ENCODE peak calls at places on chromosomes 1 and 21, in five cellular contexts. D, Q, J, H and U are unnamed samples.

GRCh38 chr1:166884040-166884642 is 8.1 kb upstream of the TADA1 start:
- DNase-seq in D (no peak), Q (peak), J (peak), H (no peak), U (peak)

GRCh38 chr1:96472471-96472870 is 249.1 kb upstream of the PTBP2 start:
- DNase-seq in D (no peak), Q (no peak), J (no peak), H (no peak), U (no peak)

GRCh38 chr1:40739455-40740008 is 44.1 kb upstream of the KCNQ4 start:
- DNase-seq in D (no peak), Q (no peak), J (no peak), H (no peak), U (no peak)

GRCh38 chr1:89724369-89725015 is 91.6 kb downstream of the LRRC8C start:
- DNase-seq in D (no peak), Q (no peak), J (no peak), H (no peak), U (no peak)

GRCh38 chr1:174262747-174263241 is 103.5 kb downstream of the RABGAP1L start:
- DNase-seq in D (peak), Q (no peak), J (peak), H (no peak), U (peak)

GRCh38 chr1:219206350-219206749 is 32.7 kb downstream of the LYPLAL1 start:
- DNase-seq in D (no peak), Q (no peak), J (no peak), H (no peak), U (no peak)

GRCh38 chr1:198483006-198483405 is 57.5 kb downstream of the ATP6V1G3 start:
- DNase-seq in D (no peak), Q (no peak), J (no peak), H (no peak), U (no peak)

GRCh38 chr1:68141079-68141800 is 90.8 kb upstream of the DIRAS3 start:
- DNase-seq in D (no peak), Q (no peak), J (no peak), H (no peak), U (no peak)

GRCh38 chr1:55051621-55052020 is 12.3 kb downstream of the PCSK9 start:
- DNase-seq in D (no peak), Q (no peak), J (no peak), H (no peak), U (no peak)

GRCh38 chr1:202462342-202463076 is 114.0 kb downstream of the PPP1R12B start:
- DNase-seq in D (no peak), Q (no peak), J (no peak), H (no peak), U (no peak)

GRCh38 chr1:30748699-30749401 is 8.7 kb downstream of the LAPTM5 start:
- DNase-seq in D (no peak), Q (no peak), J (no peak), H (no peak), U (no peak)

GRCh38 chr1:20474333-20474975 is 11.6 kb downstream of the CAMK2N1 start:
- DNase-seq in D (no peak), Q (no peak), J (no peak), H (no peak), U (no peak)

GRCh38 chr21:18030248-18030647 is 211.1 kb upstream of the C21orf91 start:
- DNase-seq in D (no peak), Q (no peak), J (no peak), H (no peak), U (no peak)

GRCh38 chr1:14539953-14540563 is 58.4 kb upstream of the KAZN start:
- DNase-seq in D (no peak), Q (no peak), J (no peak), H (no peak), U (peak)

GRCh38 chr1:108046021-108046420 is 81.0 kb upstream of the VAV3 start:
- DNase-seq in D (no peak), Q (no peak), J (no peak), H (no peak), U (no peak)

GRCh38 chr1:11339346-11340247 is 66.6 kb downstream of the UBIAD1 start:
- DNase-seq in D (peak), Q (no peak), J (no peak), H (no peak), U (peak)

GRCh38 chr1:22376976-22377375 is 74.7 kb upstream of the ZBTB40 start:
- DNase-seq in D (no peak), Q (no peak), J (no peak), H (no peak), U (no peak)

GRCh38 chr1:36576118-36576517 is 93.4 kb upstream of the CSF3R start:
- DNase-seq in D (peak), Q (peak), J (peak), H (peak), U (peak)

GRCh38 chr1:202658766-202659165 is 51.5 kb downstream of the SYT2 start:
- DNase-seq in D (no peak), Q (no peak), J (no peak), H (no peak), U (no peak)

GRCh38 chr1:228339766-228340685 is 66.6 kb downstream of the TRIM11 start:
- DNase-seq in D (no peak), Q (no peak), J (no peak), H (no peak), U (no peak)

GRCh38 chr21:23977971-23978370 is 1629.3 kb downstream of the MRPL39 start:
- DNase-seq in D (no peak), Q (no peak), J (no peak), H (no peak), U (no peak)

GRCh38 chr1:69510026-69510425 is 57.7 kb upstream of the LRRC7 start:
- DNase-seq in D (no peak), Q (no peak), J (no peak), H (no peak), U (no peak)

GRCh38 chr1:243712890-243713425 is 137.1 kb downstream of the AKT3 start:
- DNase-seq in D (peak), Q (no peak), J (no peak), H (no peak), U (no peak)

GRCh38 chr1:198694542-198694941 is 55.7 kb downstream of the PTPRC start:
- DNase-seq in D (no peak), Q (no peak), J (no peak), H (no peak), U (no peak)

GRCh38 chr1:232937741-232938375 is 12.6 kb upstream of the NTPCR start:
- DNase-seq in D (no peak), Q (no peak), J (no peak), H (no peak), U (no peak)

GRCh38 chr1:234458352-234459027 is 20.5 kb downstream of the TARBP1 start:
- DNase-seq in D (no peak), Q (no peak), J (no peak), H (no peak), U (no peak)

GRCh38 chr1:186188004-186188539 is 187.0 kb downstream of the TPR start:
- DNase-seq in D (no peak), Q (no peak), J (peak), H (no peak), U (no peak)

GRCh38 chr1:158002630-158003408 is 9.4 kb downstream of the KIRREL1 start:
- DNase-seq in D (no peak), Q (no peak), J (peak), H (no peak), U (no peak)

GRCh38 chr21:43343095-43343991 is 83.6 kb downstream of the SIK1 start:
- DNase-seq in D (no peak), Q (peak), J (no peak), H (no peak), U (peak)

GRCh38 chr1:206687915-206688442 is 3.3 kb downstream of the MAPKAPK2 start:
- DNase-seq in D (no peak), Q (no peak), J (no peak), H (no peak), U (no peak)

GRCh38 chr1:1624443-1625403 is 7.2 kb upstream of the MMP23B start:
- DNase-seq in D (no peak), Q (no peak), J (no peak), H (no peak), U (no peak)

GRCh38 chr1:90854559-90854958 is 137.5 kb upstream of the BARHL2 start:
- DNase-seq in D (peak), Q (no peak), J (no peak), H (no peak), U (no peak)

GRCh38 chr1:160877221-160877620 is 7.8 kb downstream of the ITLN1 start:
- DNase-seq in D (no peak), Q (no peak), J (no peak), H (no peak), U (no peak)